ENCODE peak calls at places on chromosomes 7 and 10, in seven cellular contexts. A is astrocyte, E is OCI-LY7, P is T-helper 17 cell, X is upper lobe of right lung, J is spleen, I is GM12878. L is an unnamed sample.

GRCh38 chr10:507908-508444 is 181.5 kb downstream of the DIP2C start:
- DNase-seq in A (no peak), E (no peak), P (no peak), I (no peak), X (no peak), J (peak; percentile 56), L (no peak)

GRCh38 chr7:105244594-105244993 is 144.1 kb downstream of the SRPK2 start:
- DNase-seq in E (no peak), J (no peak), A (no peak), I (no peak), X (no peak), P (no peak), L (no peak)

GRCh38 chr10:80529604-80530003 is 8.1 kb upstream of the SH2D4B start:
- DNase-seq in A (no peak), J (no peak), P (no peak), E (no peak), I (no peak), X (no peak), L (no peak)

GRCh38 chr7:26157520-26158105 is 5.6 kb downstream of the NFE2L3 start:
- DNase-seq in A (no peak), X (no peak), J (no peak), E (no peak), P (no peak), I (no peak), L (no peak)

GRCh38 chr7:123122951-123123350 is 76.8 kb downstream of the SLC13A1 start:
- DNase-seq in J (no peak), E (no peak), X (no peak), A (no peak), I (no peak), P (no peak), L (no peak)

GRCh38 chr10:118669020-118669766 is 73.7 kb upstream of the PRLHR start:
- DNase-seq in A (peak; percentile 78), I (no peak), P (no peak), X (no peak), E (no peak), J (no peak), L (no peak)

GRCh38 chr7:66905689-66906088 is 15.3 kb upstream of the TMEM248 start:
- DNase-seq in E (no peak), A (no peak), J (no peak), P (no peak), I (no peak), X (no peak), L (no peak)

GRCh38 chr10:87763086-87763861 is 54.8 kb downstream of the ATAD1 start:
- DNase-seq in E (no peak), I (no peak), P (no peak), X (no peak), A (no peak), J (no peak), L (no peak)

GRCh38 chr10:27947513-27947912 is 51.4 kb downstream of the ODAD2 start:
- DNase-seq in X (no peak), P (no peak), A (no peak), E (no peak), J (no peak), I (no peak), L (no peak)

GRCh38 chr7:70646551-70647248 is 485.2 kb upstream of the GALNT17 start:
- DNase-seq in X (no peak), J (no peak), I (no peak), A (no peak), P (no peak), E (no peak), L (no peak)

GRCh38 chr7:142602756-142603155 is 146.5 kb upstream of the PRSS1 start:
- DNase-seq in J (no peak), E (no peak), I (no peak), X (no peak), A (no peak), P (no peak), L (no peak)

GRCh38 chr10:124993728-124994451 is 52.0 kb downstream of the ZRANB1 start:
- DNase-seq in J (peak; percentile 69), A (no peak), I (no peak), X (peak; percentile 62), E (no peak), P (no peak), L (no peak)

GRCh38 chr7:17022915-17023314 is 141.1 kb upstream of the AGR3 start:
- DNase-seq in X (no peak), J (no peak), E (no peak), A (no peak), I (no peak), P (no peak), L (no peak)

GRCh38 chr10:30639946-30640786 is 10.6 kb upstream of the LYZL2 start:
- DNase-seq in X (no peak), J (no peak), A (peak; percentile 36), E (peak; percentile 59), I (no peak), P (no peak), L (no peak)

GRCh38 chr7:34133356-34133982 is 228.1 kb downstream of the BMPER start:
- DNase-seq in P (no peak), I (no peak), A (peak; percentile 94), J (no peak), X (no peak), E (no peak), L (no peak)

GRCh38 chr10:18423058-18423637 is 228.2 kb downstream of the NSUN6 start:
- DNase-seq in A (no peak), I (no peak), J (no peak), P (no peak), E (no peak), X (no peak), L (no peak)

GRCh38 chr10:67668448-67668847 is 27.5 kb downstream of the CTNNA3 start:
- DNase-seq in J (no peak), P (no peak), X (no peak), A (peak; percentile 41), E (no peak), I (no peak), L (no peak)

GRCh38 chr10:29517352-29517923 is 117.3 kb downstream of the SVIL start:
- DNase-seq in J (no peak), A (no peak), I (no peak), X (no peak), P (no peak), E (peak; percentile 47), L (peak; percentile 73)

GRCh38 chr10:43046288-43046991 is 30.4 kb upstream of the RET start:
- DNase-seq in J (no peak), X (peak; percentile 50), I (no peak), A (no peak), P (peak; percentile 6), E (no peak), L (no peak)

GRCh38 chr7:45183711-45184210 is 26.2 kb downstream of the RAMP3 start:
- DNase-seq in J (peak; percentile 50), A (no peak), P (no peak), X (peak; percentile 46), E (no peak), I (no peak), L (no peak)

GRCh38 chr10:12372846-12373245 is 23.5 kb downstream of the CAMK1D start:
- DNase-seq in P (no peak), J (no peak), X (no peak), E (no peak), I (no peak), A (no peak), L (no peak)

GRCh38 chr10:19247843-19248242 is 199.2 kb downstream of the MALRD1 start:
- DNase-seq in E (no peak), X (no peak), A (no peak), J (no peak), P (no peak), I (no peak), L (no peak)

GRCh38 chr10:89032141-89032814 is 41.7 kb downstream of the FAS start:
- DNase-seq in J (no peak), E (no peak), A (peak; percentile 81), X (peak; percentile 84), P (no peak), I (peak; percentile 28), L (no peak)

GRCh38 chr7:45184326-45185027 is 26.9 kb downstream of the RAMP3 start:
- DNase-seq in X (peak; percentile 38), P (no peak), J (peak; percentile 51), A (no peak), E (no peak), I (no peak), L (no peak)

GRCh38 chr10:127986543-127987466 is 79.9 kb downstream of the PTPRE start:
- DNase-seq in X (no peak), I (no peak), J (no peak), E (no peak), P (no peak), A (peak; percentile 43), L (no peak)

GRCh38 chr10:70296406-70296899 is 12.6 kb upstream of the NPFFR1 start:
- DNase-seq in I (no peak), X (peak; percentile 90), E (no peak), J (peak; percentile 88), A (peak; percentile 77), P (no peak), L (peak; percentile 49)

GRCh38 chr7:100071018-100071723 is 10.4 kb downstream of the ZNF3 start:
- DNase-seq in A (no peak), E (no peak), P (no peak), I (no peak), X (no peak), J (no peak), L (no peak)
- H3K9me3 ChIP-seq in A (peaks cover 51% of the 10 kb centered on the region), E (no peaks in the 10 kb centered on the region), P (peaks cover 9% of the 10 kb centered on the region), I (peaks cover 32% of the 10 kb centered on the region), X (peaks cover 16% of the 10 kb centered on the region), J (peaks cover 47% of the 10 kb centered on the region), L (peaks cover 28% of the 10 kb centered on the region)

DNA sequence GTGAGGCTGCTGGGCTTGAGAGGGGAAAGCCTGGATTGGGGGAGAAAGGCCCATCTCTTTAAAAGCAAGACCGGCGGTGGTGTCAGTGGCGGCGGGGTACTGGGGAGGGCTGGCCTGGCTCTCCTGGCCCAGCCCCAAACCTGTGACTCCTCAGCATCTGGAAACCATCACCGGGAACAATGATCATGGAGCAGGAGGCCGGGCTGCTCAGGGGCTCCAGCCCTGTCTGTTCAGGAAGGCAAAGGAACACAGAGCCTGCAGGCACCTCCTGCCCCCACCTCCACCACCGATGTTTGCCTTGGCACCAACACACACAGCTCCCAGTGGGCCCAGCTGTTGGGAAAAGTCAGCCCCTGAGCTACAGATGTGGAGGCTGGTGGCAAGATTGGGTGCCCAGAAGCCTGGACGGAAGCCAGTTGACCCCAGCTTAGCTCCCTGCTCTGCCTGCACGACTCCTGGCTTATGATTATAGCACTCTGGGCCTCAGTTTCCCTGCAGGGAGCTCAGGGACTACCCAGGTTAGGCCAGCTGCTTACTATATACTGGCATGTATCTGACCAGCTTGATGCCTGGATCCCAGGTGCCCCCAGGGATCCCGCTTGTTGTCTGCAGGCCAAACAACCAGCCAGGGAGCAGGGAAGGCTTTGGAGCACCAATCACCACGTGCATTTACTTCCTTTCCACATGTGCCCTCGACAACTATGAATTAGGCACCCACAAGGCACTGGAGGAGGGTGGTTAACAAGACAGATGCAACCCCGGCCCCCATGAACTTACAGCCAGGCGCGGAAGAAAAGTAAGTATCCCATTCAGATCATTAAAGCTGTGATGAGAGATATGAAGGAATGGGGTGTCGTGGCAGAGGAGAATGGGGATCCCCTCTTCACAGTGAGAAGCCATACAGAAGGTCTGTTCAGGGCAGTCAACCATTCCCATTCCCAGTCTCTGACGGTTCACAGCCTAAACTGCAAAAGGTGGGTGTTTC is 37.3 kb downstream of the ZCCHC24 start:
- DNase-seq in J (peak; percentile 56), A (peak; percentile 44), X (no peak), I (no peak), P (no peak), E (no peak), L (peak; percentile 46)
- H3K9me3 ChIP-seq in J (no peaks in the 10 kb centered on the region), A (no peaks in the 10 kb centered on the region), X (no peaks in the 10 kb centered on the region), I (no peaks in the 10 kb centered on the region), P (no peaks in the 10 kb centered on the region), E (no peaks in the 10 kb centered on the region), L (no peaks in the 10 kb centered on the region)

GRCh38 chr7:72408966-72409637 is 3.0 kb downstream of the CALN1 start:
- DNase-seq in E (no peak), X (no peak), P (no peak), J (no peak), A (no peak), I (no peak), L (no peak)
- H3K9me3 ChIP-seq in E (no peaks in the 10 kb centered on the region), X (no peaks in the 10 kb centered on the region), P (no peaks in the 10 kb centered on the region), J (no peaks in the 10 kb centered on the region), A (peaks cover 4% of the 10 kb centered on the region), I (no peaks in the 10 kb centered on the region), L (no peaks in the 10 kb centered on the region)

GRCh38 chr7:64035388-64035787 is 9.8 kb upstream of the ZNF727 start:
- DNase-seq in A (no peak), P (no peak), J (no peak), I (no peak), X (no peak), E (no peak), L (no peak)
- H3K9me3 ChIP-seq in A (peaks cover 25% of the 10 kb centered on the region), P (peaks cover 2% of the 10 kb centered on the region), J (peaks cover 100% of the 10 kb centered on the region), I (no peaks in the 10 kb centered on the region), X (peaks cover 12% of the 10 kb centered on the region), E (no peaks in the 10 kb centered on the region), L (peaks cover 89% of the 10 kb centered on the region)

L was measured in mucosa of descending colon.